ENCODE peak calls at places on chromosomes 2 and 18, in six cellular contexts. One of them, this sample, is unnamed.

GRCh38 chr18:72360628-72361027 is 183.5 kb downstream of the CBLN2 start:
- DNase-seq in H1: no peak
- DNase-seq in K562: no peak
- DNase-seq in SK-N-SH: no peak
- DNase-seq in HepG2: no peak
- DNase-seq in GM12878: no peak
- DNase-seq in this sample: no peak

GRCh38 chr2:144519934-144520717 is at the start of gene ZEB2:
- DNase-seq in H1: no peak
- DNase-seq in K562: peak
- DNase-seq in SK-N-SH: peak
- DNase-seq in HepG2: peak
- DNase-seq in GM12878: no peak
- DNase-seq in this sample: peak

GRCh38 chr2:96868555-96869280 is 1.2 kb downstream of the SEMA4C start:
- DNase-seq in H1: peak
- DNase-seq in K562: peak
- DNase-seq in SK-N-SH: peak
- DNase-seq in HepG2: peak
- DNase-seq in GM12878: peak
- DNase-seq in this sample: peak

GRCh38 chr2:15298769-15299168 is 262.4 kb downstream of the NBAS start:
- DNase-seq in H1: no peak
- DNase-seq in K562: no peak
- DNase-seq in SK-N-SH: no peak
- DNase-seq in HepG2: no peak
- DNase-seq in GM12878: no peak
- DNase-seq in this sample: no peak

GRCh38 chr18:44882163-44882881 is 201.6 kb downstream of the SETBP1 start:
- DNase-seq in H1: no peak
- DNase-seq in K562: no peak
- DNase-seq in SK-N-SH: no peak
- DNase-seq in HepG2: no peak
- DNase-seq in GM12878: no peak
- DNase-seq in this sample: no peak

GRCh38 chr2:124024491-124025348 is at the start of gene CNTNAP5:
- DNase-seq in H1: no peak
- DNase-seq in K562: peak
- DNase-seq in SK-N-SH: peak
- DNase-seq in HepG2: no peak
- DNase-seq in GM12878: no peak
- DNase-seq in this sample: no peak

GRCh38 chr2:144426981-144427479 is 92.9 kb downstream of the ZEB2 start:
- DNase-seq in H1: no peak
- DNase-seq in K562: no peak
- DNase-seq in SK-N-SH: no peak
- DNase-seq in HepG2: peak
- DNase-seq in GM12878: no peak
- DNase-seq in this sample: no peak

GRCh38 chr2:23904692-23905091 is 22.2 kb downstream of the ATAD2B start:
- DNase-seq in H1: no peak
- DNase-seq in K562: no peak
- DNase-seq in SK-N-SH: no peak
- DNase-seq in HepG2: no peak
- DNase-seq in GM12878: no peak
- DNase-seq in this sample: no peak

GRCh38 chr18:35085450-35086032 is 44.3 kb downstream of the MAPRE2 start:
- DNase-seq in H1: no peak
- DNase-seq in K562: no peak
- DNase-seq in SK-N-SH: peak
- DNase-seq in HepG2: peak
- DNase-seq in GM12878: no peak
- DNase-seq in this sample: no peak

GRCh38 chr2:24238158-24238557 is 63.3 kb downstream of the FAM228A start:
- DNase-seq in H1: no peak
- DNase-seq in K562: no peak
- DNase-seq in SK-N-SH: no peak
- DNase-seq in HepG2: peak
- DNase-seq in GM12878: no peak
- DNase-seq in this sample: no peak

GRCh38 chr2:205692095-205692494 is 9.8 kb downstream of the NRP2 start:
- DNase-seq in H1: no peak
- DNase-seq in K562: no peak
- DNase-seq in SK-N-SH: no peak
- DNase-seq in HepG2: no peak
- DNase-seq in GM12878: no peak
- DNase-seq in this sample: no peak

GRCh38 chr2:105734762-105735538 is 9.8 kb upstream of the NCK2 start:
- DNase-seq in H1: no peak
- DNase-seq in K562: no peak
- DNase-seq in SK-N-SH: no peak
- DNase-seq in HepG2: no peak
- DNase-seq in GM12878: no peak
- DNase-seq in this sample: no peak

GRCh38 chr2:43230481-43230880 is 4.1 kb upstream of the ZFP36L2 start:
- DNase-seq in H1: no peak
- DNase-seq in K562: no peak
- DNase-seq in SK-N-SH: no peak
- DNase-seq in HepG2: no peak
- DNase-seq in GM12878: no peak
- DNase-seq in this sample: no peak

GRCh38 chr18:12278765-12279682 is 24.9 kb downstream of the CIDEA start:
- DNase-seq in H1: peak
- DNase-seq in K562: no peak
- DNase-seq in SK-N-SH: no peak
- DNase-seq in HepG2: peak
- DNase-seq in GM12878: no peak
- DNase-seq in this sample: no peak

GRCh38 chr18:55779711-55780590 is 192.0 kb upstream of the TCF4 start:
- DNase-seq in H1: no peak
- DNase-seq in K562: peak
- DNase-seq in SK-N-SH: peak
- DNase-seq in HepG2: no peak
- DNase-seq in GM12878: no peak
- DNase-seq in this sample: no peak

GRCh38 chr2:45823723-45824206 is 172.3 kb downstream of the PRKCE start:
- DNase-seq in H1: no peak
- DNase-seq in K562: no peak
- DNase-seq in SK-N-SH: peak
- DNase-seq in HepG2: no peak
- DNase-seq in GM12878: no peak
- DNase-seq in this sample: no peak

GRCh38 chr18:9974279-9974915 is 60.6 kb downstream of the VAPA start:
- DNase-seq in H1: no peak
- DNase-seq in K562: no peak
- DNase-seq in SK-N-SH: no peak
- DNase-seq in HepG2: no peak
- DNase-seq in GM12878: no peak
- DNase-seq in this sample: no peak

GRCh38 chr18:63606526-63606925 is 19.4 kb downstream of the SERPINB13 start:
- DNase-seq in H1: no peak
- DNase-seq in K562: no peak
- DNase-seq in SK-N-SH: no peak
- DNase-seq in HepG2: no peak
- DNase-seq in GM12878: no peak
- DNase-seq in this sample: no peak

DNA sequence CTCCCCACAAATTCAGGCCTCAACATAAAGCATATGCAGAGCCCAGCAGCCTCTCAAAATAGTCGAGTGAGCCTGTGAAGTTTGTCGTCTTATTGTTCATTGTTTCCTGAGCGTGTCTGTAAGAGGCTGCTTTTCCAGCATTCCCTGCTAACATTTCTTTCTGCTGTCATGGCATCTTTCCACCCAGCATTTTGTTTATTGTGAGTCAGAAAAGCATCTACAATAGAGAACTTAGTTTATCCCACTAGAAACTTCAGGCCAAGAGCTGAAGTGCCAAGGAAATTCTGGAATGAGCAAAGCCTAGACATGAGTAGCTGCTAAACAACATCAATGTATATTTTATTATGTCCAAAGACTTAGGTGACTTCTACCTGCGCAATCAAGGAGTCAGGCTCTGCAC is 46.3 kb upstream of the STAM2 start:
- DNase-seq in H1: no peak
- DNase-seq in K562: no peak
- DNase-seq in SK-N-SH: no peak
- DNase-seq in HepG2: no peak
- DNase-seq in GM12878: no peak
- DNase-seq in this sample: no peak
- TF ChIP-seq SIN3A in H1: no peak
- TF ChIP-seq SIN3A in K562: no peak
- TF ChIP-seq SIN3A in SK-N-SH: no peak
- TF ChIP-seq SIN3A in HepG2: no peak
- TF ChIP-seq SIN3A in GM12878: no peak
- TF ChIP-seq SIN3A in this sample: no peak

DNA sequence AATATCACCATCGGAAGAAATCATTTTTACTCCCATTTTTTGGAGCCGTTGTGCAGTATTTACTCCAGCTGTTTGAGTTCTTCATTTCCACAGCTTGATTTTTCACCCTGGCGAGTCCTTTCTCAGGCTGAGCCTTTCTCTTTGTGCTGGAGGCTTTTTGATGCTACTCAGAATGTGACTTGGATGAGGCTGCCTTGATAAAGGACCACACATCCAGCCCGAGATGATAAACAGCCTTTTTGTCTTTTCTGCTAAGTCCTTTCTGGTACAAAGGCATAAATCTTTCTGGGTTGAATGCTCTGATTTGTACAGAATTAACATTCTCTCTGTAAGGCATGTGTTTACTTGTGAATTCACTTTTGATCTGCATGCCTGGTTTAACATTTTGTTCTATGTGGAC is 17.6 kb upstream of the CTDP1 start:
- DNase-seq in H1: no peak
- DNase-seq in K562: no peak
- DNase-seq in SK-N-SH: no peak
- DNase-seq in HepG2: no peak
- DNase-seq in GM12878: no peak
- DNase-seq in this sample: no peak
- H3K4me2 ChIP-seq in H1: peak
- H3K4me2 ChIP-seq in K562: no peak
- H3K4me2 ChIP-seq in SK-N-SH: no peak
- H3K4me2 ChIP-seq in HepG2: no peak
- H3K4me2 ChIP-seq in GM12878: no peak
- H3K4me2 ChIP-seq in this sample: no peak

GRCh38 chr2:181985632-181986205 is at the start of gene PPP1R1C:
- DNase-seq in H1: no peak
- DNase-seq in K562: no peak
- DNase-seq in SK-N-SH: no peak
- DNase-seq in HepG2: no peak
- DNase-seq in GM12878: no peak
- DNase-seq in this sample: no peak
- H2AFZ ChIP-seq in H1: no peak
- H2AFZ ChIP-seq in K562: no peak
- H2AFZ ChIP-seq in SK-N-SH: no peak
- H2AFZ ChIP-seq in HepG2: no peak
- H2AFZ ChIP-seq in GM12878: no peak
- H2AFZ ChIP-seq in this sample: no peak

DNA sequence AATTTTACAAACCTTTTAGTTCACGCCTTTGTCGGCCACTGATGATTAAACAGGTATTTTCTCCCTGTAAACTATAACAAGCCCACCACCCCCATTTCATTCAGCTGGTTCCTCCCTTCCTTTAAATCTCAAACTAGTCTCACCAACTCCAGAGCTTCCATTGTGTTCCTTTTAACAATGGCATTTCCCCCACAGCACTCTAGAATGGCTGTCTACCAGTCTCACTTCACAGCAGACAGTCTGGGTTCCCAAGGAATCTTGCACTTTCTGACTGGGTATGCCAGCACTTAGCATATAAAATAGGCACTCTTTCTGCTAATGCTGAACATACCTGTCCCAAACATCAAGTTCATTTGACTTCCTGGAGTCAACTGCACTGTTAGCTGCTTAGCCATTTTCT is 75.3 kb downstream of the CCDC93 start:
- DNase-seq in H1: no peak
- DNase-seq in K562: no peak
- DNase-seq in SK-N-SH: no peak
- DNase-seq in HepG2: no peak
- DNase-seq in GM12878: no peak
- DNase-seq in this sample: no peak
- TF ChIP-seq SIN3A in H1: no peak
- TF ChIP-seq SIN3A in K562: no peak
- TF ChIP-seq SIN3A in SK-N-SH: no peak
- TF ChIP-seq SIN3A in HepG2: no peak
- TF ChIP-seq SIN3A in GM12878: no peak
- TF ChIP-seq SIN3A in this sample: no peak

GRCh38 chr18:76548541-76548940 is 53.5 kb upstream of the ZNF516 start:
- DNase-seq in H1: no peak
- DNase-seq in K562: no peak
- DNase-seq in SK-N-SH: no peak
- DNase-seq in HepG2: no peak
- DNase-seq in GM12878: no peak
- DNase-seq in this sample: no peak

GRCh38 chr18:76546282-76546572 is 51.2 kb upstream of the ZNF516 start:
- DNase-seq in H1: no peak
- DNase-seq in K562: no peak
- DNase-seq in SK-N-SH: no peak
- DNase-seq in HepG2: no peak
- DNase-seq in GM12878: no peak
- DNase-seq in this sample: no peak

GRCh38 chr18:76545433-76546281 is 50.6 kb upstream of the ZNF516 start:
- DNase-seq in H1: no peak
- DNase-seq in K562: no peak
- DNase-seq in SK-N-SH: no peak
- DNase-seq in HepG2: no peak
- DNase-seq in GM12878: no peak
- DNase-seq in this sample: no peak

GRCh38 chr18:76547306-76547705 is 52.3 kb upstream of the ZNF516 start:
- DNase-seq in H1: no peak
- DNase-seq in K562: no peak
- DNase-seq in SK-N-SH: no peak
- DNase-seq in HepG2: no peak
- DNase-seq in GM12878: no peak
- DNase-seq in this sample: no peak

DNA sequence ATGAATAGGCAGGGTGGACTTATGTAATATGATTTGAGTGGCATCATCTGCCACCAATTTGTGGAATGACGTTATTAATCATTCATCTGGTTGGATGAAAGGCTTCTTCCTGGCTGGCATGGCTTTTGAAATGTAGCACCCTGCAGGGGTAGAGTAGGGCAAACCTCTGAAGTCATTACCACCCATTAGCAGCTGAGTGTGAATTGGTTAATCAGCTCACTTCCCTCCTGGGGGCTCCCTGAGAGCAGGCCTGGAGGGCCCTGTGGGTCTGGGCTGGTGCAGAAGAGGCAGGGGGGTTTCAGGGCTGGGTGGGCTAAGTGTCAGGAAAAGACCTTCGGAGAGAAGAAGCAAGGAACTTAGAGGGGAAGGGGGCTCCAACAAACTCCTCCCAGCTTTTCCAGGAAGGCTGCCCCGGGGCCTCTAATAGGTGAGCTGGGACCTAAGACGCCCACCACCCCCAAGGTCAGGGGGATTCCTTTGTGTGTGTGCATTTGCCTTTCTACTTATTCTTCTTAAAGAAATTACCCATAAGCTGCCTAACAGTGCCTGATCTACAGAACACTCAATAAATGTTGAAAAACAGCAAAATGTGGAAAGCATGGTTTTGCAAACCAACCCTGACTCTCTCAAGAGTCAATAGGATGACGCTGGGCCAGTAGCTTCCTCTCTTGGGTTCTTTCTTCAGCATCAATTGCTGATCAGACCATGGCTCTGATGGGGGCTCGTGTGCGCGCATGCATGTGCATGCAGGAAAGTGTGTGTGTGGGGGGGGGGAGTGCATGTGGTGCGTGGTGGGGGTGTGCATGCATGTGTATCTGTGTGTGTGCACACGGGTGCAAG is 49.7 kb upstream of the ZNF516 start:
- DNase-seq in H1: no peak
- DNase-seq in K562: no peak
- DNase-seq in SK-N-SH: no peak
- DNase-seq in HepG2: no peak
- DNase-seq in GM12878: no peak
- DNase-seq in this sample: no peak
- H3K4me2 ChIP-seq in H1: no peak
- H3K4me2 ChIP-seq in K562: no peak
- H3K4me2 ChIP-seq in SK-N-SH: no peak
- H3K4me2 ChIP-seq in HepG2: no peak
- H3K4me2 ChIP-seq in GM12878: no peak
- H3K4me2 ChIP-seq in this sample: no peak